ENCODE peak calls at places on chromosomes 3 and 15, in seven cellular contexts. D is neural crest cell; W is gastrocnemius medialis; F is activated CD4-positive, alpha-beta T cell treated with anti-CD3 and anti-CD28 coated beads, Interleukin-2, amount 50 U/mL, for 4 hours; Z is frontal cortex; J is AG08395; T is endothelial cell of umbilical vein. B is an unnamed sample.

GRCh38 chr15:76158815-76159214 is 99.0 kb downstream of the TMEM266 start:
- DNase-seq in D (no peak), W (no peak), F (no peak), Z (no peak), J (no peak), T (no peak), B (no peak)

GRCh38 chr3:197306374-197307086 is 8.1 kb upstream of the DLG1 start:
- DNase-seq in D (no peak), W (no peak), F (no peak), Z (no peak), J (no peak), T (peak; percentile 25), B (no peak)

GRCh38 chr3:101070260-101071121 is 77.3 kb upstream of the ABI3BP start:
- DNase-seq in D (peak; percentile 18), W (peak; percentile 22), F (peak; percentile 60), Z (no peak), J (no peak), T (peak; percentile 46), B (peak; percentile 27)

GRCh38 chr3:108453541-108454057 is 56.8 kb downstream of the MYH15 start:
- DNase-seq in D (no peak), W (no peak), F (no peak), Z (no peak), J (peak; percentile 28), T (no peak), B (no peak)

GRCh38 chr15:53512029-53512428 is 247.4 kb downstream of the WDR72 start:
- DNase-seq in D (no peak), W (no peak), F (no peak), Z (no peak), J (no peak), T (no peak), B (no peak)

GRCh38 chr3:69385723-69386483 is at the start of gene FRMD4B:
- DNase-seq in D (peak; percentile 29), W (peak; percentile 50), F (no peak), Z (peak; percentile 81), J (peak; percentile 41), T (peak; percentile 74), B (peak; percentile 25)

GRCh38 chr3:71087109-71088018 is 496.2 kb downstream of the FOXP1 start:
- DNase-seq in D (no peak), W (no peak), F (no peak), Z (no peak), J (no peak), T (peak; percentile 32), B (peak; percentile 38)

GRCh38 chr3:138686771-138687221 is 78.2 kb downstream of the FAIM start:
- DNase-seq in D (no peak), W (no peak), F (no peak), Z (no peak), J (peak; percentile 34), T (peak; percentile 47), B (peak; percentile 23)

GRCh38 chr3:119294889-119295769 is 946 bp downstream of the ARHGAP31 start:
- DNase-seq in D (peak; percentile 20), W (no peak), F (peak; percentile 68), Z (no peak), J (peak; percentile 24), T (peak; percentile 73), B (no peak)

GRCh38 chr3:48157950-48158376 is 30.3 kb downstream of the CDC25A start:
- DNase-seq in D (peak; percentile 59), W (peak; percentile 32), F (peak; percentile 31), Z (peak; percentile 48), J (peak; percentile 80), T (peak; percentile 72), B (peak; percentile 26)

GRCh38 chr3:81728766-81729544 is 32.5 kb downstream of the GBE1 start:
- DNase-seq in D (no peak), W (no peak), F (no peak), Z (no peak), J (peak; percentile 67), T (peak; percentile 47), B (peak; percentile 41)

GRCh38 chr15:44861439-44861910 is 95.0 kb upstream of the TERB2 start:
- DNase-seq in D (no peak), W (no peak), F (no peak), Z (no peak), J (no peak), T (no peak), B (no peak)

GRCh38 chr3:195918176-195918575 is 9.8 kb upstream of the TNK2 start:
- DNase-seq in D (no peak), W (peak; percentile 9), F (no peak), Z (no peak), J (no peak), T (no peak), B (no peak)

GRCh38 chr3:118889691-118890090 is 145.0 kb downstream of the IGSF11 start:
- DNase-seq in D (no peak), W (no peak), F (no peak), Z (no peak), J (no peak), T (no peak), B (no peak)

GRCh38 chr15:72847033-72847432 is 63.5 kb upstream of the ADPGK start:
- DNase-seq in D (no peak), W (no peak), F (no peak), Z (no peak), J (no peak), T (no peak), B (no peak)

GRCh38 chr3:83435173-83435572 is 1523.6 kb upstream of the CADM2 start:
- DNase-seq in D (no peak), W (no peak), F (no peak), Z (no peak), J (no peak), T (no peak), B (peak; percentile 3)

GRCh38 chr3:197125601-197126000 is 96.0 kb upstream of the MELTF start:
- DNase-seq in D (no peak), W (no peak), F (no peak), Z (no peak), J (peak; percentile 38), T (no peak), B (no peak)

GRCh38 chr3:128033102-128033501 is 19.1 kb upstream of the SEC61A1 start:
- DNase-seq in D (no peak), W (no peak), F (no peak), Z (no peak), J (no peak), T (no peak), B (no peak)

GRCh38 chr3:195714380-195715011 is 6.3 kb upstream of the MUC20 start:
- DNase-seq in D (no peak), W (peak; percentile 73), F (no peak), Z (no peak), J (no peak), T (no peak), B (no peak)

GRCh38 chr3:139226731-139227130 is 117.1 kb upstream of the MRPS22 start:
- DNase-seq in D (no peak), W (no peak), F (no peak), Z (no peak), J (no peak), T (no peak), B (no peak)

GRCh38 chr15:28974142-28974541 is 88.4 kb downstream of the APBA2 start:
- DNase-seq in D (no peak), W (no peak), F (no peak), Z (no peak), J (no peak), T (no peak), B (no peak)

GRCh38 chr15:39431371-39431770 is 149.5 kb upstream of the THBS1 start:
- DNase-seq in D (no peak), W (no peak), F (no peak), Z (no peak), J (no peak), T (no peak), B (no peak)

GRCh38 chr15:41914406-41914805 is 20.6 kb upstream of the SPTBN5 start:
- DNase-seq in D (no peak), W (peak; percentile 53), F (no peak), Z (no peak), J (no peak), T (no peak), B (no peak)

GRCh38 chr15:45868109-45868691 is 233.4 kb downstream of the SQOR start:
- DNase-seq in D (no peak), W (no peak), F (no peak), Z (no peak), J (no peak), T (no peak), B (no peak)

GRCh38 chr3:27679691-27680090 is 42.4 kb downstream of the EOMES start:
- DNase-seq in D (no peak), W (no peak), F (no peak), Z (no peak), J (no peak), T (no peak), B (no peak)

GRCh38 chr3:119681279-119681678 is 4.1 kb upstream of the COX17 start:
- DNase-seq in D (no peak), W (no peak), F (no peak), Z (no peak), J (peak; percentile 67), T (peak; percentile 48), B (peak; percentile 20)

GRCh38 chr15:41971893-41972340 is 440 bp downstream of the EHD4 start:
- DNase-seq in D (peak; percentile 37), W (no peak), F (no peak), Z (peak; percentile 39), J (no peak), T (peak; percentile 26), B (no peak)

GRCh38 chr15:59258317-59258716 is 51.7 kb downstream of the LDHAL6B start:
- DNase-seq in D (no peak), W (no peak), F (no peak), Z (no peak), J (no peak), T (no peak), B (no peak)

GRCh38 chr15:98394546-98394945 is 253.8 kb upstream of the IGF1R start:
- DNase-seq in D (no peak), W (no peak), F (no peak), Z (no peak), J (no peak), T (no peak), B (no peak)

GRCh38 chr15:76514292-76514691 is 177.7 kb downstream of the ISL2 start:
- DNase-seq in D (no peak), W (no peak), F (no peak), Z (no peak), J (no peak), T (no peak), B (no peak)

GRCh38 chr3:23865595-23866396 is 51.0 kb downstream of the NKIRAS1 start:
- DNase-seq in D (peak; percentile 57), W (no peak), F (no peak), Z (no peak), J (no peak), T (peak; percentile 87), B (no peak)

GRCh38 chr3:58063424-58063823 is 55.2 kb downstream of the FLNB start:
- DNase-seq in D (no peak), W (no peak), F (no peak), Z (no peak), J (peak; percentile 32), T (no peak), B (no peak)

GRCh38 chr3:12813967-12814366 is 17.5 kb downstream of the CAND2 start:
- DNase-seq in D (no peak), W (no peak), F (no peak), Z (no peak), J (no peak), T (no peak), B (no peak)

GRCh38 chr3:13484861-13485590 is 4.9 kb downstream of the HDAC11 start:
- DNase-seq in D (no peak), W (peak; percentile 93), F (no peak), Z (peak; percentile 47), J (peak; percentile 64), T (no peak), B (no peak)

GRCh38 chr15:88202231-88202630 is 54.3 kb downstream of the NTRK3 start:
- DNase-seq in D (no peak), W (no peak), F (no peak), Z (peak; percentile 40), J (peak; percentile 24), T (no peak), B (no peak)

GRCh38 chr3:111859974-111860859 is 1.2 kb downstream of the PHLDB2 start:
- DNase-seq in D (peak; percentile 50), W (peak; percentile 53), F (peak; percentile 15), Z (peak; percentile 51), J (peak; percentile 82), T (peak; percentile 88), B (peak; percentile 65)

GRCh38 chr3:5299146-5299545 is 111.6 kb downstream of the EDEM1 start:
- DNase-seq in D (no peak), W (no peak), F (no peak), Z (no peak), J (no peak), T (no peak), B (no peak)